ENCODE peak calls at places on chromosomes 16 and 17, in five cellular contexts. C is GM23248, M is OCI-LY7, S is PC-3, P is MM.1S. Z is an unnamed sample.

GRCh38 chr16:58187092-58187491 is 10.8 kb downstream of the CSNK2A2 start:
- DNase-seq in C (no peak), M (no peak), S (no peak), P (no peak), Z (no peak)

GRCh38 chr17:77258638-77259037 is 117.9 kb downstream of the SEC14L1 start:
- DNase-seq in C (no peak), M (no peak), S (no peak), P (no peak), Z (no peak)

GRCh38 chr17:79556263-79556662 is 54.6 kb downstream of the RBFOX3 start:
- DNase-seq in C (no peak), M (no peak), S (no peak), P (no peak), Z (no peak)

GRCh38 chr16:12084436-12084835 is 107.9 kb downstream of the SNX29 start:
- DNase-seq in C (no peak), M (no peak), S (no peak), P (no peak), Z (no peak)

GRCh38 chr17:80005360-80006338 is 30.0 kb downstream of the TBC1D16 start:
- DNase-seq in C (peak), M (peak), S (peak), P (no peak), Z (peak)

GRCh38 chr17:60745544-60745943 is 67.9 kb downstream of the BCAS3 start:
- DNase-seq in C (no peak), M (no peak), S (peak), P (no peak), Z (no peak)

GRCh38 chr17:18988546-18989173 is 15.9 kb downstream of the FAM83G start:
- DNase-seq in C (no peak), M (no peak), S (no peak), P (no peak), Z (no peak)

GRCh38 chr17:55067697-55068439 is 99.3 kb downstream of the STXBP4 start:
- DNase-seq in C (peak), M (no peak), S (peak), P (no peak), Z (no peak)

GRCh38 chr16:730666-731509 is 4.0 kb downstream of the HAGHL start:
- DNase-seq in C (no peak), M (no peak), S (no peak), P (no peak), Z (peak)

GRCh38 chr17:59754547-59754946 is 47.1 kb downstream of the VMP1 start:
- DNase-seq in C (peak), M (no peak), S (peak), P (no peak), Z (no peak)

GRCh38 chr17:77772899-77773358 is 185.6 kb upstream of the TNRC6C start:
- DNase-seq in C (peak), M (no peak), S (no peak), P (no peak), Z (no peak)

GRCh38 chr16:68081796-68082567 is 3.2 kb upstream of the NFATC3 start:
- DNase-seq in C (peak), M (no peak), S (no peak), P (no peak), Z (no peak)

GRCh38 chr17:43316522-43317142 is 82.2 kb upstream of the ARL4D start:
- DNase-seq in C (peak), M (peak), S (no peak), P (no peak), Z (peak)

GRCh38 chr17:39751016-39751543 is 13.3 kb downstream of the GRB7 start:
- DNase-seq in C (no peak), M (no peak), S (no peak), P (no peak), Z (no peak)

GRCh38 chr17:36614081-36614480 is 12.7 kb downstream of the MRM1 start:
- DNase-seq in C (no peak), M (no peak), S (no peak), P (no peak), Z (no peak)

GRCh38 chr16:57754354-57755060 is 18.9 kb downstream of the KATNB1 start:
- DNase-seq in C (peak), M (no peak), S (no peak), P (no peak), Z (no peak)

GRCh38 chr16:70749681-70750601 is 51.0 kb downstream of the VAC14 start:
- DNase-seq in C (no peak), M (no peak), S (no peak), P (no peak), Z (peak)

GRCh38 chr16:11109551-11109950 is 146.5 kb downstream of the SOCS1 start:
- DNase-seq in C (no peak), M (no peak), S (no peak), P (no peak), Z (no peak)

GRCh38 chr17:36747861-36748260 is 146.5 kb downstream of the MRM1 start:
- DNase-seq in C (no peak), M (no peak), S (no peak), P (no peak), Z (no peak)

GRCh38 chr17:75241143-75241430 is 20.3 kb downstream of the GGA3 start:
- DNase-seq in C (peak), M (no peak), S (no peak), P (no peak), Z (no peak)

GRCh38 chr16:53541326-53541725 is 38.3 kb upstream of the AKTIP start:
- DNase-seq in C (peak), M (no peak), S (no peak), P (no peak), Z (no peak)

GRCh38 chr17:49204521-49204920 is 5.9 kb downstream of the GNGT2 start:
- DNase-seq in C (peak), M (no peak), S (no peak), P (no peak), Z (no peak)

GRCh38 chr16:55370762-55371482 is 46.9 kb downstream of the IRX6 start:
- DNase-seq in C (peak), M (no peak), S (peak), P (peak), Z (peak)

GRCh38 chr16:53090591-53091507 is 36.1 kb downstream of the CHD9 start:
- DNase-seq in C (peak), M (peak), S (no peak), P (peak), Z (peak)

GRCh38 chr17:38613981-38614779 is 8.4 kb upstream of the SRCIN1 start:
- DNase-seq in C (no peak), M (no peak), S (no peak), P (no peak), Z (no peak)

GRCh38 chr17:64095144-64095882 is 34.6 kb downstream of the ERN1 start:
- DNase-seq in C (no peak), M (no peak), S (peak), P (no peak), Z (no peak)

GRCh38 chr17:73401911-73402310 is 90.1 kb upstream of the CDC42EP4 start:
- DNase-seq in C (no peak), M (no peak), S (no peak), P (peak), Z (peak)

GRCh38 chr16:54460254-54460860 is 173.8 kb upstream of the IRX3 start:
- DNase-seq in C (peak), M (no peak), S (no peak), P (no peak), Z (no peak)

GRCh38 chr16:4891886-4892216 is 44.6 kb downstream of the UBN1 start:
- DNase-seq in C (peak), M (no peak), S (no peak), P (no peak), Z (no peak)

GRCh38 chr16:26027060-26027459 is 335.3 kb downstream of the HS3ST4 start:
- DNase-seq in C (no peak), M (no peak), S (no peak), P (no peak), Z (no peak)

GRCh38 chr17:49229076-49229804 is 1.3 kb downstream of the PHOSPHO1 start:
- DNase-seq in C (no peak), M (no peak), S (no peak), P (no peak), Z (no peak)

GRCh38 chr16:47574091-47575054 is 113.2 kb downstream of the PHKB start:
- DNase-seq in C (peak), M (peak), S (peak), P (peak), Z (peak)

GRCh38 chr16:15879255-15879804 is 9.1 kb downstream of the CEP20 start:
- DNase-seq in C (peak), M (no peak), S (peak), P (no peak), Z (no peak)

GRCh38 chr17:6589266-6589946 is 33.1 kb upstream of the PITPNM3 start:
- DNase-seq in C (peak), M (no peak), S (no peak), P (no peak), Z (no peak)

GRCh38 chr17:8470447-8471047 is 34.9 kb downstream of the NDEL1 start:
- DNase-seq in C (peak), M (no peak), S (no peak), P (no peak), Z (no peak)

GRCh38 chr17:10059684-10060211 is 138.7 kb downstream of the GAS7 start:
- DNase-seq in C (peak), M (no peak), S (no peak), P (peak), Z (no peak)

GRCh38 chr16:22081050-22081449 is 11.3 kb upstream of the VWA3A start:
- DNase-seq in C (no peak), M (no peak), S (no peak), P (no peak), Z (no peak)

GRCh38 chr16:22078656-22079055 is 13.7 kb upstream of the VWA3A start:
- DNase-seq in C (no peak), M (no peak), S (no peak), P (no peak), Z (no peak)

GRCh38 chr16:22075776-22076175 is 16.6 kb upstream of the VWA3A start:
- DNase-seq in C (peak), M (no peak), S (no peak), P (no peak), Z (no peak)

GRCh38 chr16:22075043-22075757 is 17.1 kb upstream of the VWA3A start:
- DNase-seq in C (peak), M (no peak), S (peak), P (no peak), Z (no peak)

GRCh38 chr16:22077700-22078313 is 14.5 kb upstream of the VWA3A start:
- DNase-seq in C (peak), M (peak), S (peak), P (peak), Z (peak)
- TF ChIP-seq EZH2phosphoT487 in C (no peak), M (no peak), S (no peak), P (no peak), Z (no peak)

GRCh38 chr17:11899494-11899893 is 97.8 kb downstream of the ZNF18 start:
- DNase-seq in C (no peak), M (no peak), S (peak), P (no peak), Z (peak)
- TF ChIP-seq EZH2phosphoT487 in C (no peak), M (no peak), S (no peak), P (no peak), Z (no peak)

DNA sequence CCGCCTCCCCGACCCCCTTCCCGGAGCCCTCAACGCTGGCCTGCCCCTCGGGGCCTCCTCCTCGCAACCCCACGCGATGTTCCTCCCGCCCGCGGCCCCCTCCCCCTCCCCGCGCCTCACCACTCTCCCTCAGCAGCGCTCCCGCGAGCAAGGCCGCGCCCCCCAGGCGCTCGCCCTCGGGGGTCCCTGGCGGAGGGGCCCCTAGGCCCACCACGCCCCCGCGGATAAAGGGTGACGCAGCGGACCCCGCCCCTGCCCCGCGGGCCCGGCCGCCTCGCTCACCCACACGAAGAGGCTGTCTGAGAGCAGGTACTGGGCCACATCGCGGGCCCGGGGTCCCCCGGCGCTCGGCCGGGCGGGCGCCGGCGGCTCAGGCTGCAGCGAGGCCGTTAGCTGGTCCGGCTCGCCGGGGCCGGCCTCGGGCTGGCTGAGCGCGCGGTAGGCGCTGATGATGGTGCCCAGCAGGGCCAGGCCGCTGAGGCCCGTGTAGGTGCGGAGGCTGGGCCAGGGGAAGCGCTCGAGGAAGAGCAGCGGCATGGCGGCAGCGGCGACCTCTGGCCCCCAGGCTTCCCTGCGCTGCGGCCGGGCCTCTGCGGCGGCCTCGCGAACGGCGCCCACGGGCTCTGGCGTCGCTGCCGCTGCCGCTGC is 430 bp downstream of the AMFR start:
- DNase-seq in C (peak), M (no peak), S (no peak), P (peak), Z (no peak)
- TF ChIP-seq EZH2phosphoT487 in C (no peak), M (no peak), S (no peak), P (no peak), Z (no peak)

GRCh38 chr17:81011951-81012350 is 20.3 kb downstream of the CHMP6 start:
- DNase-seq in C (no peak), M (no peak), S (no peak), P (no peak), Z (no peak)

GRCh38 chr17:81015135-81015534 is 19.8 kb upstream of the BAIAP2 start:
- DNase-seq in C (no peak), M (no peak), S (no peak), P (no peak), Z (no peak)

GRCh38 chr17:81012574-81013447 is 21.2 kb downstream of the CHMP6 start:
- DNase-seq in C (no peak), M (no peak), S (no peak), P (no peak), Z (no peak)

GRCh38 chr17:81010935-81011334 is 19.3 kb downstream of the CHMP6 start:
- DNase-seq in C (no peak), M (no peak), S (no peak), P (no peak), Z (no peak)

GRCh38 chr17:81013642-81014041 is 21.3 kb upstream of the BAIAP2 start:
- DNase-seq in C (no peak), M (no peak), S (no peak), P (no peak), Z (no peak)
- TF ChIP-seq EZH2phosphoT487 in C (no peak), M (no peak), S (no peak), P (no peak), Z (no peak)

GRCh38 chr17:229130-229944 is 47.9 kb upstream of the DOC2B start:
- DNase-seq in C (no peak), M (no peak), S (no peak), P (no peak), Z (no peak)
- TF ChIP-seq EZH2phosphoT487 in C (no peak), M (no peak), S (no peak), P (no peak), Z (no peak)

DNA sequence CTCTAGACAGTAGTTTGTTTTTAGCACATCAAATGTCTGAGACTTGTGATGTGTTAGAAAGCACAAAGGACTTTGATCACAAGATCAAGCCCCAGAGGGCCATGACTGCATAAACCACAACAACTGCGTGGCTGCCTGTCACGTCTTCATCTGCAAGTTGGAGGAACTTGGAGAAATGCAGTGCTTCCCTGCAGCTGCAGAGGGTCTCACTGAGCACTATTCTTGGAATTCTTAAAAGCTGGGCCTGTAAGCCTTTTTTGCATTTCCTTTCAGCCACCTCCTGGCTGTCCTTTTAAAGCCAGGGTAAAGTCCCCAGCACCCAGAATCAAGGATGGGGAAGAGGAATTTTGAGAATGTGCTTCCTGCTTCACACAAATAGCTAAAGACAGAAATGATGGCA is 431.3 kb downstream of the MAF start:
- DNase-seq in C (no peak), M (no peak), S (no peak), P (no peak), Z (peak)
- TF ChIP-seq EZH2phosphoT487 in C (no peak), M (no peak), S (no peak), P (no peak), Z (no peak)

DNA sequence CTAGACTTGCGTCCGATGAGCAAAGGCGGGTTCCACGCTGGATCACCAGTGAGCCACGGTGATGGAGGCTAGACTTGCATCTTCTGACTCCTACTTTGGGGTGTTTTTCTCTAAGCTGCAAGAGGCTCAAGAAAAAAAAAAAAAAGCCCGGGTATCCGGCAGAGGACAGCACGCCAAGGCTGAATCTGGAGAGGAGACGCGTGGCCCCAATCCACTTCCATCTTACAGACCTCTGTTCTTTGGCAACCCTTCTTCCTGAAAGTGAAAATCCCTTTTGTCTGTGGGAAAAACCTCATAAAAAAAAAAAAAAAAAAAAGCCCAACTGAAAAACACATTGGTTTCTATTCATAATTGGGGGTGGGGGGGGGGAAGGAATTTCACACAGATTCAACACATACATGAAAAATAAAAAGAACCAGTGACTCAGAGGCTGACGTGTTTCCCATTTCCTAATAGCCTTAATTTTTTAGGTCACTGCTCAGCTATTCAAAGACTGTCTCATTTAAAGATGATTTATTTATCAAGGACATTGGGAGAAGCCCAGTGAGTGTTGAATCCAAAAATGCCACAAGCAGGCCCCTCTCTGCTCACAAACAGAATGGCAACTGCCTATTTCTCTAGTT is 258.3 kb downstream of the FOXL1 start:
- DNase-seq in C (peak), M (no peak), S (peak), P (no peak), Z (no peak)
- TF ChIP-seq EZH2phosphoT487 in C (peak), M (no peak), S (no peak), P (no peak), Z (no peak)

GRCh38 chr16:85517780-85518179 is 95.3 kb upstream of the GSE1 start:
- DNase-seq in C (no peak), M (no peak), S (no peak), P (no peak), Z (no peak)
- TF ChIP-seq EZH2phosphoT487 in C (no peak), M (no peak), S (no peak), P (no peak), Z (no peak)

GRCh38 chr16:85595299-85595661 is 17.8 kb upstream of the GSE1 start:
- DNase-seq in C (no peak), M (no peak), S (no peak), P (no peak), Z (no peak)

GRCh38 chr16:85592700-85593502 is 20.2 kb upstream of the GSE1 start:
- DNase-seq in C (peak), M (no peak), S (peak), P (no peak), Z (no peak)

GRCh38 chr16:85594621-85595298 is 18.4 kb upstream of the GSE1 start:
- DNase-seq in C (no peak), M (no peak), S (no peak), P (no peak), Z (no peak)

GRCh38 chr16:85591381-85591780 is 21.7 kb upstream of the GSE1 start:
- DNase-seq in C (no peak), M (no peak), S (no peak), P (no peak), Z (no peak)

GRCh38 chr16:85593503-85594195 is 19.5 kb upstream of the GSE1 start:
- DNase-seq in C (no peak), M (no peak), S (no peak), P (no peak), Z (peak)
- TF ChIP-seq EZH2phosphoT487 in C (no peak), M (no peak), S (no peak), P (no peak), Z (no peak)